ENCODE peak calls at places on chromosomes 2 and 18, in five cellular contexts. O is Right ventricle myocardium superior, Y is upper lobe of right lung, A is NCI-H2227 treated with DMSO at 0.1 percent for 48 hours, W is trophoblast cell. U is an unnamed sample.

GRCh38 chr2:165469417-165469816 is at the start of gene CSRNP3:
- DNase-seq in O (peak), Y (no peak), A (peak), W (peak), U (peak)

GRCh38 chr18:72848534-72849237 is 19.1 kb downstream of the NETO1 start:
- DNase-seq in O (no peak), Y (no peak), A (no peak), W (no peak), U (no peak)

GRCh38 chr2:233814063-233814435 is 35.9 kb downstream of the MROH2A start:
- DNase-seq in O (no peak), Y (no peak), A (no peak), W (no peak), U (no peak)

GRCh38 chr2:138087761-138088602 is 123.7 kb downstream of the HNMT start:
- DNase-seq in O (no peak), Y (no peak), A (peak), W (no peak), U (no peak)

GRCh38 chr2:162487816-162488215 is 143.9 kb downstream of the GCA start:
- DNase-seq in O (no peak), Y (no peak), A (no peak), W (peak), U (no peak)

GRCh38 chr2:172953411-172953810 is 122.2 kb upstream of the MAP3K20 start:
- DNase-seq in O (no peak), Y (no peak), A (no peak), W (no peak), U (no peak)

GRCh38 chr18:25832008-25832604 is 258.3 kb downstream of the SS18 start:
- DNase-seq in O (peak), Y (peak), A (no peak), W (peak), U (peak)

GRCh38 chr2:17615728-17616351 is 75.3 kb downstream of the VSNL1 start:
- DNase-seq in O (no peak), Y (no peak), A (no peak), W (no peak), U (no peak)

GRCh38 chr18:80037869-80038630 is 3.8 kb downstream of the RBFA start:
- DNase-seq in O (no peak), Y (no peak), A (no peak), W (no peak), U (no peak)

GRCh38 chr2:129831018-129831417 is 148.4 kb upstream of the RAB6C start:
- DNase-seq in O (no peak), Y (no peak), A (no peak), W (no peak), U (no peak)

GRCh38 chr2:39546937-39547336 is 109.9 kb upstream of the MAP4K3 start:
- DNase-seq in O (no peak), Y (no peak), A (no peak), W (no peak), U (no peak)

GRCh38 chr18:13746636-13747035 is 20.2 kb downstream of the RNMT start:
- DNase-seq in O (no peak), Y (no peak), A (no peak), W (no peak), U (no peak)

GRCh38 chr2:8496617-8497016 is 185.2 kb upstream of the ID2 start:
- DNase-seq in O (no peak), Y (no peak), A (no peak), W (no peak), U (no peak)

GRCh38 chr2:13821255-13821880 is 811.1 kb upstream of the LRATD1 start:
- DNase-seq in O (no peak), Y (no peak), A (no peak), W (peak), U (no peak)

GRCh38 chr2:241147336-241147735 is 1.9 kb downstream of the PASK start:
- DNase-seq in O (no peak), Y (no peak), A (no peak), W (no peak), U (no peak)

GRCh38 chr2:21028021-21028947 is 15.6 kb downstream of the APOB start:
- DNase-seq in O (no peak), Y (no peak), A (no peak), W (no peak), U (no peak)

GRCh38 chr2:237774811-237775553 is 23.6 kb upstream of the RBM44 start:
- DNase-seq in O (no peak), Y (no peak), A (no peak), W (peak), U (no peak)

GRCh38 chr2:119736021-119736420 is 23.7 kb upstream of the PTPN4 start:
- DNase-seq in O (no peak), Y (no peak), A (no peak), W (no peak), U (no peak)

GRCh38 chr2:85996591-85996990 is 107.8 kb upstream of the ST3GAL5 start:
- DNase-seq in O (no peak), Y (no peak), A (no peak), W (no peak), U (no peak)

GRCh38 chr2:121596221-121597080 is 52.8 kb downstream of the CLASP1 start:
- DNase-seq in O (peak), Y (no peak), A (peak), W (no peak), U (no peak)

GRCh38 chr2:18232731-18233438 is 327.6 kb downstream of the RDH14 start:
- DNase-seq in O (no peak), Y (no peak), A (no peak), W (no peak), U (no peak)

GRCh38 chr2:162221064-162221463 is 22.2 kb downstream of the FAP start:
- DNase-seq in O (peak), Y (peak), A (peak), W (peak), U (peak)

GRCh38 chr2:229301229-229301628 is 30.1 kb upstream of the PID1 start:
- DNase-seq in O (no peak), Y (no peak), A (no peak), W (no peak), U (no peak)

GRCh38 chr18:9809686-9810085 is 76.1 kb upstream of the TXNDC2 start:
- DNase-seq in O (no peak), Y (no peak), A (no peak), W (no peak), U (no peak)

GRCh38 chr2:166184789-166185188 is 57.0 kb upstream of the SCN1A start:
- DNase-seq in O (no peak), Y (no peak), A (peak), W (peak), U (no peak)

GRCh38 chr2:16218651-16219050 is 278.3 kb downstream of the MYCN start:
- DNase-seq in O (no peak), Y (peak), A (peak), W (peak), U (no peak)

GRCh38 chr18:73408434-73408833 is 540.6 kb upstream of the NETO1 start:
- DNase-seq in O (no peak), Y (no peak), A (no peak), W (no peak), U (no peak)

GRCh38 chr2:121346407-121346806 is 61.4 kb upstream of the TFCP2L1 start:
- DNase-seq in O (no peak), Y (no peak), A (no peak), W (peak), U (no peak)

GRCh38 chr2:67871696-67872320 is 191.0 kb downstream of the C1D start:
- DNase-seq in O (no peak), Y (no peak), A (no peak), W (peak), U (no peak)

GRCh38 chr2:95728878-95729511 is 137.2 kb downstream of the TRIM43 start:
- DNase-seq in O (peak), Y (no peak), A (peak), W (peak), U (peak)

GRCh38 chr2:43157506-43158232 is 68.7 kb downstream of the ZFP36L2 start:
- DNase-seq in O (no peak), Y (peak), A (no peak), W (no peak), U (no peak)

GRCh38 chr2:233928594-233929351 is 11.6 kb downstream of the TRPM8 start:
- DNase-seq in O (no peak), Y (no peak), A (no peak), W (no peak), U (no peak)

GRCh38 chr2:13650586-13651180 is 933.9 kb downstream of the TRIB2 start:
- DNase-seq in O (no peak), Y (no peak), A (no peak), W (no peak), U (no peak)

GRCh38 chr2:25324251-25324650 is 17.5 kb downstream of the DNMT3A start:
- DNase-seq in O (no peak), Y (no peak), A (no peak), W (no peak), U (no peak)

GRCh38 chr2:201904529-201905420 is 98.4 kb downstream of the CDK15 start:
- DNase-seq in O (no peak), Y (no peak), A (no peak), W (no peak), U (no peak)

GRCh38 chr2:232434091-232434490 is 21.9 kb upstream of the ALPI start:
- DNase-seq in O (no peak), Y (peak), A (no peak), W (no peak), U (no peak)

GRCh38 chr18:80159713-80160636 is 50.9 kb downstream of the ADNP2 start:
- DNase-seq in O (peak), Y (peak), A (no peak), W (no peak), U (no peak)

GRCh38 chr18:22694954-22695353 is 238.2 kb upstream of the RBBP8 start:
- DNase-seq in O (peak), Y (no peak), A (no peak), W (peak), U (no peak)

GRCh38 chr2:234291765-234292204 is 205.1 kb downstream of the ARL4C start:
- DNase-seq in O (peak), Y (no peak), A (no peak), W (no peak), U (no peak)

U was measured in mesothelial cell of epicardium.